ENCODE peak calls at places on chromosomes 3 and 15, in seven cellular contexts. A is cardiac muscle cell, D is mammary epithelial cell, Y is spleen, L is GM20000, H is H1, I is GM06990. C is an unnamed sample.

GRCh38 chr3:33942483-33943150 is 144.2 kb downstream of the PDCD6IP start:
- DNase-seq in A (no peak), D (peak; percentile 43), Y (no peak), L (no peak), H (no peak), I (no peak), C (no peak)

GRCh38 chr3:48408823-48409281 is 21.0 kb downstream of the PLXNB1 start:
- DNase-seq in A (no peak), D (no peak), Y (peak; percentile 55), L (peak; percentile 26), H (no peak), I (no peak), C (no peak)

GRCh38 chr3:126125341-126125740 is 41.4 kb upstream of the SLC41A3 start:
- DNase-seq in A (no peak), D (no peak), Y (peak; percentile 50), L (no peak), H (no peak), I (no peak), C (no peak)

GRCh38 chr15:39269821-39270220 is 311.1 kb upstream of the THBS1 start:
- DNase-seq in A (no peak), D (no peak), Y (no peak), L (no peak), H (no peak), I (no peak), C (no peak)

GRCh38 chr3:127451321-127451720 is 139.2 kb downstream of the TPRA1 start:
- DNase-seq in A (no peak), D (no peak), Y (peak; percentile 27), L (no peak), H (no peak), I (no peak), C (no peak)

GRCh38 chr3:136984837-136985236 is 27.1 kb downstream of the IL20RB start:
- DNase-seq in A (no peak), D (peak; percentile 76), Y (no peak), L (no peak), H (no peak), I (no peak), C (no peak)

GRCh38 chr3:17605032-17605431 is 137.4 kb downstream of the TBC1D5 start:
- DNase-seq in A (no peak), D (peak; percentile 88), Y (no peak), L (no peak), H (no peak), I (no peak), C (no peak)

GRCh38 chr3:105829879-105830622 is 38.8 kb downstream of the CBLB start:
- DNase-seq in A (no peak), D (peak; percentile 53), Y (no peak), L (no peak), H (no peak), I (no peak), C (no peak)

GRCh38 chr15:41860049-41860828 is 21.6 kb downstream of the PLA2G4B start:
- DNase-seq in A (no peak), D (no peak), Y (no peak), L (no peak), H (no peak), I (no peak), C (no peak)

GRCh38 chr3:16064660-16065414 is 109.6 kb upstream of the GALNT15 start:
- DNase-seq in A (no peak), D (peak; percentile 60), Y (no peak), L (no peak), H (no peak), I (no peak), C (no peak)

GRCh38 chr3:86948840-86949239 is 42.1 kb downstream of the VGLL3 start:
- DNase-seq in A (no peak), D (peak; percentile 88), Y (no peak), L (no peak), H (no peak), I (no peak), C (no peak)

GRCh38 chr3:143152043-143152442 is 32.5 kb downstream of the CHST2 start:
- DNase-seq in A (no peak), D (no peak), Y (no peak), L (no peak), H (no peak), I (no peak), C (no peak)

GRCh38 chr15:48967336-48967735 is 3.6 kb upstream of the SHC4 start:
- DNase-seq in A (no peak), D (no peak), Y (no peak), L (no peak), H (no peak), I (no peak), C (no peak)

GRCh38 chr3:52277972-52278509 is 408 bp downstream of the WDR82 start:
- DNase-seq in A (peak; percentile 70), D (no peak), Y (peak; percentile 94), L (peak; percentile 66), H (no peak), I (peak; percentile 81), C (peak; percentile 60)
- TF ChIP-seq CTCF in A (peak; percentile 38), D (peak; percentile 18), Y (peak; percentile 16), L (no peak), H (no peak), I (peak; percentile 44), C (no peak)

DNA sequence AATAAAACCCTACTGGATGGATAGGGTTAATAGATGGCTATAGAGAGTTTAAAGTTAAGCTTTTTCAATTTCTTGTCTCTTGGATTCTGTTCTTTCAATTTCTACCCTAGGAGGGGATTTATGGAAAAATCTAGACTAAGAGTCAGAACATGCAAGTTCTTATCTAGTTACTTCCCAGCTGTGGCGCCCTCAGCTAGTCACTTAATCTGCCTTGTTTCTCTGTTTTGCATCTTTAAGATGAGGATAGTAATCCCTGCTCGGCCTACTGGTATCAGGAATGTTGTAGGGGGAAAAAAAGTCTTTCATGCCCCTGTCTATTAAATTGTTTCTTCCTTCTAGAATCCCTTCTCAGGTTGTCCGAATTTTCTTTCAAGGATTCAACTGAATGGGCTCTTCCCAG is 4.3 kb downstream of the KCTD6 start:
- DNase-seq in A (no peak), D (no peak), Y (no peak), L (no peak), H (no peak), I (no peak), C (no peak)
- TF ChIP-seq CTCF in A (peak; percentile 16), D (no peak), Y (no peak), L (no peak), H (no peak), I (no peak), C (no peak)

GRCh38 chr3:25967385-25967784 is 177.5 kb downstream of the OXSM start:
- DNase-seq in A (no peak), D (no peak), Y (no peak), L (no peak), H (no peak), I (no peak), C (no peak)

GRCh38 chr3:25973111-25973510 is 183.2 kb downstream of the OXSM start:
- DNase-seq in A (no peak), D (no peak), Y (no peak), L (no peak), H (no peak), I (no peak), C (no peak)

DNA sequence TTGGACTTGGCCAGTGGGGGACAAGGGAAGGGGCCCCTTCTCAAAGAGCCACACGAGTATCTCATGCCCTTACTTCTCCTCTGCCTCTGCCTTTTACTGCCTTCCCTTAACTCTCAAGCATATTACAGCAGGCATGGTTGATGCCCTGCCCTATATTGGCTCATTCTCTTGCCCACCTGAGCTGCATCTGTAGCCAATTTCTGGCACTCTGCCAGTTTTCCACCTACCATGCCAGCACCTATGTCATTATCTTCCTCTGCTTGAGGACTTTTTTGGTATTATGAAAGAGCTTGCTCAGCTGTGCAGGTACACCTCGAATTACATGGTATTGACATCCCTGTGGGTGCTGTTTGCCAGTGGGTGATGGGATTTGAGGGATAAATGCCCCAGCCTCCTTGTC is 181.8 kb downstream of the OXSM start:
- DNase-seq in A (no peak), D (no peak), Y (no peak), L (no peak), H (no peak), I (no peak), C (no peak)
- TF ChIP-seq CTCF in A (no peak), D (no peak), Y (no peak), L (no peak), H (no peak), I (no peak), C (no peak)

DNA sequence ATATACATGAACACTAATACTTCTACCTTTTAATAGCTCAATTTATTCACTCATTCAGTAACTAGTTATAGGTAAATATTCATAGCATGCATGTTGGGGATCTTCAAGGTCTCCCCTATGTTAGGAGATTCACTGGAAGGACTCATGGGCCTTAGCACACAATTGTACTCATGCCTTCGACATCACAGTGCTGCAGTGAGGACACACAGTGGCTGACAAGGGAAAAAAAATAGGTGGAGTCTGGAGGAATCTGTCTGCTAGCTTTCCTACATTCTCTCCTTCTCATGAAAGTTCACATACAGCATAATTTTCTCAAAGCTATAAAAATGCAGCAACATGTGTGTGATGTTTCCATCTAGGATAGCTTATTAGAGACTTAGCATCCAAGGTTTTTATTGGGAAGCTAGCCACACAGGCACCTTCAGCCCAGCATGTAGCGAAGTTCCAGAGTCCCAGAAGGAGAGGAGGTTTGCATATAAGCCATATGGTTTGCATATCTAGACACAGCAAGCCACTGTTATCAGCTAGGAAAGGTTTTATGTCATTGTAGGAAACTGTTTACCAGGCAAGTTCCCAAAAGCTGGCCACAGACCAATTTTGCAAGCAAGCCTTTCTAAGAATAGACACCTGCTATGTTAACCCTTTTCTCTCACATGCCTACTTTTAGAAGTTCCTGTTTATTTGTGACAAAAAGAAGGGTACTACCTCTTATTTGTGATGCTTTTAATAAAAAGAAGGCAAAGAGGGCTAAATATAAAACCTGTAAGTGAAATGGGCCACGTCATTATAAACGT is 46.4 kb downstream of the MORC1 start:
- DNase-seq in A (peak; percentile 49), D (peak; percentile 4), Y (no peak), L (no peak), H (no peak), I (peak; percentile 24), C (no peak)
- TF ChIP-seq CTCF in A (no peak), D (peak; percentile 5), Y (no peak), L (no peak), H (no peak), I (peak; percentile 20), C (no peak)

DNA sequence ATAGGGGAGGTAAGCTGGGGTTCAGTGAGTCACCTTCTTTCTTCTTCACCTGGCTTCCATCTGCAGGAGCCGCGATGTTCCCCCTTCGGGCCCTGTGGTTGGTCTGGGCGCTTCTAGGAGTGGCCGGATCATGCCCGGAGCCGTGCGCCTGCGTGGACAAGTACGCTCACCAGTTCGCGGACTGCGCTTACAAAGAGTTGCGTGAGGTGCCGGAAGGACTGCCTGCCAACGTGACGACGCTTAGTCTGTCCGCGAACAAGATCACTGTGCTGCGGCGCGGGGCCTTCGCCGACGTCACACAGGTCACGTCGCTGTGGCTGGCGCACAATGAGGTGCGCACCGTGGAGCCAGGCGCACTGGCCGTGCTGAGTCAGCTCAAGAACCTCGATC is 2.3 kb downstream of the ISLR2 start:
- DNase-seq in A (no peak), D (no peak), Y (no peak), L (no peak), H (no peak), I (peak; percentile 37), C (no peak)
- TF ChIP-seq CTCF in A (no peak), D (no peak), Y (no peak), L (no peak), H (no peak), I (no peak), C (no peak)

C was measured in Calu3.